ENCODE peak calls at places on chromosome 4, in ten cellular contexts. One of them, this sample, is unnamed.

GRCh38 chr4:169342906-169343560 is 72.3 kb upstream of the SH3RF1 start:
- DNase-seq in astrocyte of the spinal cord: peak
- DNase-seq in IMR-90: peak
- DNase-seq in AG09309: no peak
- DNase-seq in breast epithelium: no peak
- DNase-seq in BE2C: no peak
- DNase-seq in body of pancreas: no peak
- DNase-seq in AG10803: peak
- DNase-seq in dorsolateral prefrontal cortex: no peak
- DNase-seq in bronchial epithelial cell: peak
- DNase-seq in this sample: no peak

GRCh38 chr4:20554134-20554533 is 146.1 kb upstream of the PACRGL start:
- DNase-seq in astrocyte of the spinal cord: no peak
- DNase-seq in IMR-90: no peak
- DNase-seq in AG09309: no peak
- DNase-seq in breast epithelium: no peak
- DNase-seq in BE2C: no peak
- DNase-seq in body of pancreas: no peak
- DNase-seq in AG10803: no peak
- DNase-seq in dorsolateral prefrontal cortex: no peak
- DNase-seq in bronchial epithelial cell: peak
- DNase-seq in this sample: no peak

GRCh38 chr4:54687887-54688841 is 30.4 kb downstream of the KIT start:
- DNase-seq in astrocyte of the spinal cord: peak
- DNase-seq in IMR-90: peak
- DNase-seq in AG09309: peak
- DNase-seq in breast epithelium: no peak
- DNase-seq in BE2C: no peak
- DNase-seq in body of pancreas: no peak
- DNase-seq in AG10803: peak
- DNase-seq in dorsolateral prefrontal cortex: no peak
- DNase-seq in bronchial epithelial cell: no peak
- DNase-seq in this sample: peak

GRCh38 chr4:38583102-38583501 is 80.9 kb upstream of the KLF3 start:
- DNase-seq in astrocyte of the spinal cord: peak
- DNase-seq in IMR-90: no peak
- DNase-seq in AG09309: no peak
- DNase-seq in breast epithelium: no peak
- DNase-seq in BE2C: no peak
- DNase-seq in body of pancreas: no peak
- DNase-seq in AG10803: no peak
- DNase-seq in dorsolateral prefrontal cortex: no peak
- DNase-seq in bronchial epithelial cell: no peak
- DNase-seq in this sample: no peak

GRCh38 chr4:119314356-119314755 is 7.6 kb downstream of the FABP2 start:
- DNase-seq in astrocyte of the spinal cord: peak
- DNase-seq in IMR-90: peak
- DNase-seq in AG09309: no peak
- DNase-seq in breast epithelium: no peak
- DNase-seq in BE2C: peak
- DNase-seq in body of pancreas: no peak
- DNase-seq in AG10803: peak
- DNase-seq in dorsolateral prefrontal cortex: no peak
- DNase-seq in bronchial epithelial cell: peak
- DNase-seq in this sample: peak

GRCh38 chr4:54657556-54658313 is at the start of gene KIT:
- DNase-seq in astrocyte of the spinal cord: peak
- DNase-seq in IMR-90: peak
- DNase-seq in AG09309: no peak
- DNase-seq in breast epithelium: peak
- DNase-seq in BE2C: peak
- DNase-seq in body of pancreas: peak
- DNase-seq in AG10803: peak
- DNase-seq in dorsolateral prefrontal cortex: peak
- DNase-seq in bronchial epithelial cell: no peak
- DNase-seq in this sample: peak

GRCh38 chr4:48024522-48024921 is 8.0 kb downstream of the NIPAL1 start:
- DNase-seq in astrocyte of the spinal cord: no peak
- DNase-seq in IMR-90: no peak
- DNase-seq in AG09309: no peak
- DNase-seq in breast epithelium: no peak
- DNase-seq in BE2C: no peak
- DNase-seq in body of pancreas: no peak
- DNase-seq in AG10803: no peak
- DNase-seq in dorsolateral prefrontal cortex: no peak
- DNase-seq in bronchial epithelial cell: no peak
- DNase-seq in this sample: no peak

GRCh38 chr4:24419147-24420034 is 165.0 kb downstream of the DHX15 start:
- DNase-seq in astrocyte of the spinal cord: peak
- DNase-seq in IMR-90: peak
- DNase-seq in AG09309: peak
- DNase-seq in breast epithelium: peak
- DNase-seq in BE2C: peak
- DNase-seq in body of pancreas: peak
- DNase-seq in AG10803: peak
- DNase-seq in dorsolateral prefrontal cortex: peak
- DNase-seq in bronchial epithelial cell: peak
- DNase-seq in this sample: peak

DNA sequence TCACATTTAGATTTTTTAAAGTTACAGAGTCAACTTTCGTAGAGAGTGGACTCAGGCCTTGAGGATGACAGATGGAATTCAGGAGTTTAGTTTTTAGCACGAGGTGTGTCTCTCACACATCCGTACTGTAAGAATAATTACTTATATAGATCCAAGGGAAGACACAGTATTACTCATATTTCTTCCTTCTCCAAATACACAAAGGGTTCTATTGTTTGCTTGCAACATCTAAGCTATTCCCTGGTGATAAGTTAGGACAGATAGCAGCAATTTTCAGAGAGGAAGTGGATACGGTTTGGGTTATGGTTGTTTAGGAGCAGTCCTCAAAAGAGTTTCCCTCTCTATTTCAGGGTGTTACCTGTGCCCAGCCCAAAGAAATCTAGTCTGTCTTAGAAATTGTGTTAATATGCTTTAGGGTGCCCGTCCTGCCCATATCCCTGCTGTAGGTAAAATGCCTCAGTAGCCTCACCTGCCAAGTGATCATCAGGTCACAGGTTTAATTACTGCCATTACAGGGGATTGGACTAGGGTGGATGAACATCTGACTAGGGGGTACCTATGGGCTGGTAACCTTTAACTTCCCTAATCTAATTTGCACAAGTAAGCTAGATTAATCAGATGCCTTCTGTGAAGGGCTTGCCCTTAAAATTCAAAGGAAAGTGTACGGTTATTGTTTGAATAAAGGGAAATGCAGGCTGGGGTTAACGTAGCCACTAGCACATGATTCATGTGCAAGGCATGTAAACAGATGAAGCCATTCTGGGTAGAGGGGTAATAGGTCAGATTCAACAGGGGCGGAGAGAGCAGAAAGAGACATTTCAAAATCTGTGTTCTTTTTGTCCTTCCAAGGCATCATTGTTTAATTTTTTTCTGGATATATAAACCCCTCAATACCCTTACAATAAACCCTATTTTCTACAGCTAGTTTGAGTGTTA is 8.7 kb upstream of the PPP3CA start:
- DNase-seq in astrocyte of the spinal cord: peak
- DNase-seq in IMR-90: peak
- DNase-seq in AG09309: peak
- DNase-seq in breast epithelium: no peak
- DNase-seq in BE2C: no peak
- DNase-seq in body of pancreas: no peak
- DNase-seq in AG10803: peak
- DNase-seq in dorsolateral prefrontal cortex: no peak
- DNase-seq in bronchial epithelial cell: peak
- DNase-seq in this sample: peak
- H3K4me3 ChIP-seq in astrocyte of the spinal cord: no peak
- H3K4me3 ChIP-seq in IMR-90: no peak
- H3K4me3 ChIP-seq in AG09309: no peak
- H3K4me3 ChIP-seq in breast epithelium: no peak
- H3K4me3 ChIP-seq in BE2C: no peak
- H3K4me3 ChIP-seq in body of pancreas: no peak
- H3K4me3 ChIP-seq in AG10803: no peak
- H3K4me3 ChIP-seq in dorsolateral prefrontal cortex: no peak
- H3K4me3 ChIP-seq in bronchial epithelial cell: no peak
- H3K4me3 ChIP-seq in this sample: no peak

DNA sequence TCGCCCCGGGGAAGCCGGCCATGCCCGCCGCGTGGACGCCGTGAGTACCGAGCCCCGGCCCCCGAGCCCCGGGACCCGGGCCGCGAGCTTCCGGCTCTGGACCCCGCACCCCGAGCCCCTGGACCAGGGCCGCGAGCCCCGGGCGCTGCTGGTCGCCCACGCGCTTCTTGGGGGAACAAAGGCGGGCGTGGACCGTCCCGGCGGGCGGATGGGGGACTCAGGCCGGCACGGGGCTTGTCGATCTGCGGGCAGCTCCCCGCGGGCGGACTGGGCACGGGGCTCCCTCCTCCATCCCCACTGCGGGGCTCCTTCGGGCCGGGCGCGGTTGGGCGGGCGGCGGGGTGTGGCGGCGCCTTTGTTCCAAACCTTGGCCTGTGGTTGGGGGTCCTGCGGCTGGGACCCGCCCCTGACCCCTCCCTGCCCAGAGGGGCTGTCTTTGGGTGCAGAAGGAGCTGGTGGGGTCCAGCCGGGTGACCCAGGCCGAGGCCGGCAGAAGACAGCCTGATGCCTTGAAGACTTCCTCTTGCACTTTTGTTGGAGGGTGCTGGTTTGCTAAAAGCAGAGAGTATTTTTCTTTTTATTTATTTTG is 25.2 kb upstream of the ADD1 start:
- DNase-seq in astrocyte of the spinal cord: no peak
- DNase-seq in IMR-90: no peak
- DNase-seq in AG09309: no peak
- DNase-seq in breast epithelium: no peak
- DNase-seq in BE2C: no peak
- DNase-seq in body of pancreas: no peak
- DNase-seq in AG10803: no peak
- DNase-seq in dorsolateral prefrontal cortex: no peak
- DNase-seq in bronchial epithelial cell: no peak
- DNase-seq in this sample: no peak
- H3K4me3 ChIP-seq in astrocyte of the spinal cord: peak
- H3K4me3 ChIP-seq in IMR-90: peak
- H3K4me3 ChIP-seq in AG09309: peak
- H3K4me3 ChIP-seq in breast epithelium: peak
- H3K4me3 ChIP-seq in BE2C: peak
- H3K4me3 ChIP-seq in body of pancreas: peak
- H3K4me3 ChIP-seq in AG10803: peak
- H3K4me3 ChIP-seq in dorsolateral prefrontal cortex: peak
- H3K4me3 ChIP-seq in bronchial epithelial cell: peak
- H3K4me3 ChIP-seq in this sample: no peak

GRCh38 chr4:70743728-70744127 is 22.0 kb downstream of the RUFY3 start:
- DNase-seq in astrocyte of the spinal cord: no peak
- DNase-seq in IMR-90: peak
- DNase-seq in AG09309: no peak
- DNase-seq in breast epithelium: no peak
- DNase-seq in BE2C: no peak
- DNase-seq in body of pancreas: no peak
- DNase-seq in AG10803: peak
- DNase-seq in dorsolateral prefrontal cortex: no peak
- DNase-seq in bronchial epithelial cell: no peak
- DNase-seq in this sample: no peak

GRCh38 chr4:70737006-70737405 is 15.2 kb downstream of the RUFY3 start:
- DNase-seq in astrocyte of the spinal cord: no peak
- DNase-seq in IMR-90: no peak
- DNase-seq in AG09309: no peak
- DNase-seq in breast epithelium: no peak
- DNase-seq in BE2C: no peak
- DNase-seq in body of pancreas: no peak
- DNase-seq in AG10803: no peak
- DNase-seq in dorsolateral prefrontal cortex: no peak
- DNase-seq in bronchial epithelial cell: no peak
- DNase-seq in this sample: peak

GRCh38 chr4:70737409-70737808 is 15.6 kb downstream of the RUFY3 start:
- DNase-seq in astrocyte of the spinal cord: no peak
- DNase-seq in IMR-90: no peak
- DNase-seq in AG09309: no peak
- DNase-seq in breast epithelium: no peak
- DNase-seq in BE2C: no peak
- DNase-seq in body of pancreas: no peak
- DNase-seq in AG10803: no peak
- DNase-seq in dorsolateral prefrontal cortex: no peak
- DNase-seq in bronchial epithelial cell: no peak
- DNase-seq in this sample: peak

GRCh38 chr4:70741872-70742271 is 20.1 kb downstream of the RUFY3 start:
- DNase-seq in astrocyte of the spinal cord: no peak
- DNase-seq in IMR-90: peak
- DNase-seq in AG09309: no peak
- DNase-seq in breast epithelium: no peak
- DNase-seq in BE2C: no peak
- DNase-seq in body of pancreas: no peak
- DNase-seq in AG10803: peak
- DNase-seq in dorsolateral prefrontal cortex: no peak
- DNase-seq in bronchial epithelial cell: no peak
- DNase-seq in this sample: no peak

DNA sequence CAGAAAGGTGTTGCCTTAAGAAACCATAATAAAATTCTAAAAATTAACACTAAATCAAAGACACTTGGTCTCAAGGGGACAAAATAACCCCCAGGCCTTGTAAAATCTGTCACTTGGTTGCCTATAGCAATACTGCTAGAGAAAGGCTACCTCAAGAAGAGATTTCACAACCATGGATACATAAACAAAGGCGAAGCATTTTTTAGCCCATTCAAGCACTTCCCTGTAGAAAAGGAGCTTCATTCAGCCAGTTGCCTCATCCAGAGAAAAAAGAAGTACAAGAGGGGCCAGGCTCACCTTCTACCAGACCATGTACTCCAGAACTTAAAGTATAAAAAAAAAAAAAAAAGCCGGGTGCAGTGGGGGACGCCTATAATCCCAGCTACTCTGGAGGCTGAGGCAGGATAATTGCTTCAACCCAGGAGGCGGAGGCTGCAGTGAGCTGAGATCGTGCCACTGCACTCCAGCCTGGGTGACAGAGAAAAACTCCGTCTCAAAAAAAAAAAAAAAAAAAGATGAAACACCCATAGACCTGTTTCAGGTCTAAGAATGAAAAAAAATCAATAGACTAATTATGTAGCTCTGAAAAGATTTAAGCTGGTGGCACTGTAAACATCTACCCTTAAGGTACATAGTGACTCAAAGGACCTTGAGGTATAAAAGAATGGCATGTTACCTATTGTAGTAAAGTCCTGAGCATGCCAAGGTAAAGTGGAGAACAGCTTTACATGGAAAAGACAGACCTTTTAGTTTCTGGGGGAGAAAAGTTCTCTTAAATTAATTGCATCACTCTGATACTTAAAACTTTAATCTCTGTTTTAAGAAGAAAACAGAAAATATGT is 18.0 kb downstream of the RUFY3 start:
- DNase-seq in astrocyte of the spinal cord: no peak
- DNase-seq in IMR-90: peak
- DNase-seq in AG09309: no peak
- DNase-seq in breast epithelium: no peak
- DNase-seq in BE2C: no peak
- DNase-seq in body of pancreas: no peak
- DNase-seq in AG10803: no peak
- DNase-seq in dorsolateral prefrontal cortex: no peak
- DNase-seq in bronchial epithelial cell: no peak
- DNase-seq in this sample: peak
- H3K4me3 ChIP-seq in astrocyte of the spinal cord: no peak
- H3K4me3 ChIP-seq in IMR-90: no peak
- H3K4me3 ChIP-seq in AG09309: no peak
- H3K4me3 ChIP-seq in breast epithelium: no peak
- H3K4me3 ChIP-seq in BE2C: no peak
- H3K4me3 ChIP-seq in body of pancreas: no peak
- H3K4me3 ChIP-seq in AG10803: no peak
- H3K4me3 ChIP-seq in dorsolateral prefrontal cortex: no peak
- H3K4me3 ChIP-seq in bronchial epithelial cell: no peak
- H3K4me3 ChIP-seq in this sample: no peak

DNA sequence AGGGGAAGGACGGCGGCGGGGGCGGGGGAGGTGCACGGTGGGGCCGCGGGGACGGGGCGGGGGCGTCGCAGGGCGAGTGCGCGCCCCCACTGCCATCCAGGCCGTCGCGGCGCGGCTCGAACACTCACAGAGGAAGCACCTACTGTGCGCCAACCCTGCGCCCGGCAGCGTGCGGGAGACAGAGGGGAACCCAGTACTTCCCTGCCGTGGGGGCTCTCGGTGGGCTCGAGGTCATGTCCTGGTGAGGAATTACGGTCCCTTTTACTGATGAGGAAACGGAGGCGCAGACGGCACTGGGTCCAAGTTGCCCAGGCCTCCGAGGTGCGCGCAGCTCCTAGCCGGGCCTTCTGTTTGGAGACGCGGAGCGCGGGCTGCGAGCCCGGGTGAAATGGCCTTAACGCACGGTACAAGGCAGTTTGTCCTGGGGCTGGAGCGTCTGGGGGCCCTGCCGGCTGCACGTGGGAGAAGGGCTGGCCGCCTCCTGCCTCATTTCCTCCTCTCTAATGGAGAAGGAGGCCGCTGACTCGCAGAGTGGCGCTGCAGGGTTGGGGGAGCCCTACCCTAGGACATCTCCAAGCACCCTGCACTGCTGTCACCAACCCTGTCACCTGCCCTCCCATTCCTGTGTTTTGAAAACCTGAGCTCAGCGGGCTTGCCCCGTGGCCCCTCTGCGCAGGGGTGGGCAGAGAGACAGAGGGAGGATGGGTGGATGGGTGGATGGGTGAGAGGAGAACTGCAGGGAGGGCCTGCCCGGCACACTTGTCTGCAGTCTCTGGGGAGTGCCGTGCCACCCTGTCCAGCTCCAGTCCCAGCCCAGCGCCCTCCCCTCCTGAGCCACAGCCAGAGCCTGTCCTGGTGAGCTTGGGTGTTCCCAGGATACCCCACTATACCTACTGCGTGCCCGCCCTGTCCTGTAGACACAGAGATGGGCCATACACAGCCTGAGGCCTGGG is 106.0 kb downstream of the ADRA2C start:
- DNase-seq in astrocyte of the spinal cord: no peak
- DNase-seq in IMR-90: no peak
- DNase-seq in AG09309: no peak
- DNase-seq in breast epithelium: no peak
- DNase-seq in BE2C: no peak
- DNase-seq in body of pancreas: no peak
- DNase-seq in AG10803: no peak
- DNase-seq in dorsolateral prefrontal cortex: peak
- DNase-seq in bronchial epithelial cell: no peak
- DNase-seq in this sample: no peak
- H3K4me3 ChIP-seq in astrocyte of the spinal cord: no peak
- H3K4me3 ChIP-seq in IMR-90: no peak
- H3K4me3 ChIP-seq in AG09309: no peak
- H3K4me3 ChIP-seq in breast epithelium: peak
- H3K4me3 ChIP-seq in BE2C: no peak
- H3K4me3 ChIP-seq in body of pancreas: no peak
- H3K4me3 ChIP-seq in AG10803: no peak
- H3K4me3 ChIP-seq in dorsolateral prefrontal cortex: no peak
- H3K4me3 ChIP-seq in bronchial epithelial cell: no peak
- H3K4me3 ChIP-seq in this sample: no peak

This sample was measured in NB4.